ENCODE peak calls at places on chromosome 2, in eight cellular contexts. A, R, K, B, W, I, O and V are unnamed samples.

GRCh38 chr2:9473985-9474360 is 378 bp upstream of the IAH1 start:
- DNase-seq in A (peak), R (peak), K (peak), B (peak), W (peak), I (no peak), O (no peak), V (peak)

GRCh38 chr2:151553-152328 is 105.4 kb upstream of the FAM110C start:
- DNase-seq in A (no peak), R (no peak), K (no peak), B (no peak), W (no peak), I (no peak), O (no peak), V (no peak)

GRCh38 chr2:72934683-72935610 is 17.6 kb downstream of the EMX1 start:
- DNase-seq in A (no peak), R (no peak), K (peak), B (no peak), W (peak), I (no peak), O (no peak), V (peak)

GRCh38 chr2:57673983-57674382 is 372.6 kb upstream of the VRK2 start:
- DNase-seq in A (no peak), R (no peak), K (no peak), B (no peak), W (no peak), I (no peak), O (no peak), V (no peak)

GRCh38 chr2:43032248-43032893 is 194.0 kb downstream of the ZFP36L2 start:
- DNase-seq in A (peak), R (no peak), K (peak), B (no peak), W (no peak), I (no peak), O (peak), V (peak)

GRCh38 chr2:130760754-130761751 is 5.7 kb downstream of the AMER3 start:
- DNase-seq in A (no peak), R (no peak), K (no peak), B (no peak), W (no peak), I (no peak), O (no peak), V (no peak)

GRCh38 chr2:37283207-37283606 is 41.4 kb downstream of the PRKD3 start:
- DNase-seq in A (no peak), R (no peak), K (no peak), B (no peak), W (no peak), I (peak), O (no peak), V (no peak)

GRCh38 chr2:134927195-134927594 is 8.6 kb downstream of the CCNT2 start:
- DNase-seq in A (no peak), R (no peak), K (no peak), B (no peak), W (no peak), I (peak), O (no peak), V (no peak)

GRCh38 chr2:100321881-100322820 is at the start of gene LONRF2:
- DNase-seq in A (peak), R (peak), K (peak), B (no peak), W (peak), I (no peak), O (peak), V (no peak)

DNA sequence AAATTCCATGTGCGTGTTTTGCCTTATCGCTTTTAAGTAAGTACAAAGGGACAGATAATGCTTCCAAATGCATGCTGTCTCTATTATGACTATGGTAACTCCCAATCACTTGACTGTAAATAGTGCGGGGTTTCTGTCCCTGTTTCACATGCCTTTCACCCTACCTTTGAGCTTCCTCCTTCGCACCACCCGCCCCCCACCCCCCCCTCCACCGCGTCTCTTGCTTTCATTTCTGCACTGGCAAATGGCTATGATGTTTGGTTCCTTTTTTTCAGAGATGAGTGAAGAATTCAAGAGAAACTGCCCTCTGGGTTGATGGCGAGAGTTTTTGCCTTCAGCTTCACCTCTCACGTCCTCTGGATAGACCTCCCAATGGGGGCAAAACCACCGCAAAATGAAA is 25.0 kb upstream of the SPP2 start:
- DNase-seq in A (no peak), R (peak), K (no peak), B (no peak), W (no peak), I (no peak), O (no peak), V (no peak)
- TF ChIP-seq POLR2A in A (no peak), R (no peak), K (no peak), B (no peak), W (no peak), I (no peak), O (no peak), V (no peak)

GRCh38 chr2:241248289-241248688 is 59.8 kb downstream of the ANO7 start:
- DNase-seq in A (no peak), R (no peak), K (no peak), B (no peak), W (no peak), I (no peak), O (no peak), V (no peak)

GRCh38 chr2:241249654-241250053 is 61.2 kb downstream of the ANO7 start:
- DNase-seq in A (no peak), R (no peak), K (no peak), B (no peak), W (no peak), I (no peak), O (no peak), V (no peak)

GRCh38 chr2:241252778-241253475 is 62.5 kb downstream of the HDLBP start:
- DNase-seq in A (no peak), R (no peak), K (no peak), B (no peak), W (no peak), I (no peak), O (no peak), V (no peak)

GRCh38 chr2:241244368-241244767 is 55.9 kb downstream of the ANO7 start:
- DNase-seq in A (no peak), R (no peak), K (no peak), B (no peak), W (no peak), I (no peak), O (no peak), V (no peak)

GRCh38 chr2:241248897-241249296 is 60.4 kb downstream of the ANO7 start:
- DNase-seq in A (no peak), R (no peak), K (no peak), B (no peak), W (no peak), I (no peak), O (no peak), V (no peak)
- TF ChIP-seq POLR2A in A (no peak), R (no peak), K (no peak), B (no peak), W (no peak), I (no peak), O (no peak), V (no peak)

GRCh38 chr2:152336103-152336853 is 1.3 kb downstream of the FMNL2 start:
- DNase-seq in A (peak), R (peak), K (peak), B (no peak), W (peak), I (peak), O (peak), V (peak)
- TF ChIP-seq POLR2A in A (no peak), R (no peak), K (no peak), B (no peak), W (no peak), I (no peak), O (no peak), V (no peak)

GRCh38 chr2:24825883-24826800 is 32.9 kb downstream of the CENPO start:
- DNase-seq in A (no peak), R (peak), K (peak), B (no peak), W (no peak), I (no peak), O (no peak), V (no peak)
- TF ChIP-seq POLR2A in A (no peak), R (peak), K (no peak), B (no peak), W (no peak), I (no peak), O (no peak), V (no peak)

GRCh38 chr2:190408538-190409271 is 550 bp downstream of the MFSD6 start:
- DNase-seq in A (peak), R (peak), K (peak), B (peak), W (peak), I (no peak), O (peak), V (peak)
- TF ChIP-seq POLR2A in A (peak), R (no peak), K (no peak), B (no peak), W (peak), I (no peak), O (peak), V (peak)

GRCh38 chr2:96146881-96147592 is 1.8 kb upstream of the DUSP2 start:
- DNase-seq in A (peak), R (no peak), K (no peak), B (no peak), W (peak), I (no peak), O (no peak), V (peak)
- TF ChIP-seq POLR2A in A (no peak), R (no peak), K (no peak), B (no peak), W (no peak), I (no peak), O (no peak), V (no peak)

GRCh38 chr2:64262816-64263215 is 118.6 kb upstream of the PELI1 start:
- DNase-seq in A (no peak), R (no peak), K (no peak), B (no peak), W (no peak), I (no peak), O (no peak), V (no peak)
- TF ChIP-seq POLR2A in A (no peak), R (no peak), K (no peak), B (no peak), W (no peak), I (no peak), O (no peak), V (no peak)

DNA sequence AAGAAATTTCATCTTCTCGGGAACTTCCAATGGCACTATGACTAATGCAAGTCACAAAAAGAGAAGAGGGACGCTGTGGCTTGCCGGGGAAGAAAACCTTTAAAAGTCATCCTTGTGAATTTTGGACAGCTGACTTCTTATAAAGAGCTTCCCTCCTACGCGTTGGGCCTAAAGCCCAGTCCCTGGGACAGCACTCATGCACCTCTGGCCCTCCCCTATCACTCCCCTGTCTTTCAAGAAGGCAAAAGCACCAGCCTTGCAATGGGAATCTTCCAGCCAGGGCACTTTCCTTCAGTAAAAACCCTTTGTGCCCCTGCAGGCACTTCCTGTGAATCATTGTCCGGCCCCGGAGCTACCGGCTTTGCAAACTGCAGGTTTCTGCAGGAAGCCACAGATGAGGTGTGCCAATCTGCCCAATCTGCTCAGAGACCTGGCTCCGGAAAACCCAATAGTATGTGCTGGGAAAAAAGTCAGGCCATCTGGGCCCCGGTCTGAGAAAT is 7.1 kb downstream of the MREG start:
- DNase-seq in A (peak), R (no peak), K (no peak), B (peak), W (no peak), I (no peak), O (peak), V (peak)
- TF ChIP-seq POLR2A in A (no peak), R (no peak), K (no peak), B (no peak), W (no peak), I (no peak), O (no peak), V (no peak)

GRCh38 chr2:70920367-70920715 is 15.4 kb upstream of the ATP6V1B1 start:
- DNase-seq in A (no peak), R (no peak), K (no peak), B (no peak), W (peak), I (no peak), O (no peak), V (no peak)

GRCh38 chr2:70921031-70921430 is 14.7 kb upstream of the ATP6V1B1 start:
- DNase-seq in A (no peak), R (no peak), K (peak), B (no peak), W (peak), I (no peak), O (no peak), V (no peak)

GRCh38 chr2:70922591-70923234 is 13.0 kb upstream of the ATP6V1B1 start:
- DNase-seq in A (no peak), R (no peak), K (peak), B (no peak), W (peak), I (no peak), O (no peak), V (no peak)

GRCh38 chr2:70923378-70924015 is 12.2 kb upstream of the ATP6V1B1 start:
- DNase-seq in A (no peak), R (no peak), K (peak), B (no peak), W (peak), I (no peak), O (no peak), V (no peak)

GRCh38 chr2:70921839-70922590 is 13.7 kb upstream of the ATP6V1B1 start:
- DNase-seq in A (no peak), R (no peak), K (peak), B (no peak), W (peak), I (peak), O (no peak), V (no peak)
- TF ChIP-seq POLR2A in A (no peak), R (no peak), K (no peak), B (no peak), W (no peak), I (no peak), O (no peak), V (no peak)

DNA sequence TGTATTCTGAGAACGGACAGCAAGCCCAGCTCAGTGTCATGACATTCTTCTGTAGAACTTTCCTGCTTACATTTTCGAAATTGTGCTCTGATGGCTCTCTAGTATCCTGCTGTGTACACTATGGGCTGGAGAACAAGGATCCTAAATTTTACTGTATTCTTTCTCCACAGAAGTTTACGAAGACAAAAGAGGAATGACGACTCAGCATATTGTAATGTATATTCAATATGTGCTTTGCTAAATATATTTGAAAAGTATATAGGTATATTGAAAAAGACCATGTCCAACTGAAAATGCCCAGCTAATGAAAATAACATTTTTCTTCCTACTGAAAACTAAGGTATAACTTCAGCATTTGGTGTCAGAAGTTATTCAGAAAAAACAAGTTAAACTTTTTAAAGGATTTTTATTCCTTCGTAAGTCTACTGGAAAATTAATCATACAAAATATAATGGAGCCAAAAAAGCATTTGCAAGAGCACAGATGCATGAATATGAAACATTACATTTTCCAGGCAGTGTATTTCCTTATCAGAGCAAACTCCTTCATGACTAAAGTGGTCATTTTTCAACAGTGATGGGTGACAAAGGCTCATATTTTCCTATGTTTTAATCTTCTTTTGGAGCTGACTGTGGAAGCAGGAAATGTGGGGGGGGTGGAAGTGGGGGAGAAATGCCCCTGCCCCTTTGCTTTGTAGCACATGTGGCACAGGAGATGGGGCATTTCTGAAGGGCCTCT is 143.8 kb upstream of the THUMPD2 start:
- DNase-seq in A (no peak), R (no peak), K (no peak), B (no peak), W (no peak), I (peak), O (no peak), V (no peak)
- TF ChIP-seq POLR2A in A (no peak), R (no peak), K (no peak), B (no peak), W (no peak), I (no peak), O (no peak), V (no peak)